ENCODE peak calls at places on chromosomes 1 and 21, in four cellular contexts. I, C, G and H are unnamed samples.

GRCh38 chr1:214028569-214028968 is 40.8 kb downstream of the PROX1 start:
- DNase-seq in I (no peak), C (no peak), G (no peak), H (no peak)

GRCh38 chr1:17611991-17612390 is 72.5 kb downstream of the ARHGEF10L start:
- DNase-seq in I (no peak), C (no peak), G (no peak), H (no peak)

GRCh38 chr1:46804926-46805325 is 6.1 kb downstream of the CYP4B1 start:
- DNase-seq in I (no peak), C (no peak), G (no peak), H (no peak)

GRCh38 chr1:218304281-218305039 is 19.4 kb downstream of the RRP15 start:
- DNase-seq in I (no peak), C (peak), G (no peak), H (no peak)

GRCh38 chr1:77146270-77146669 is 73.0 kb downstream of the PIGK start:
- DNase-seq in I (no peak), C (no peak), G (no peak), H (no peak)

GRCh38 chr1:235404190-235404589 is 37.0 kb downstream of the TBCE start:
- DNase-seq in I (no peak), C (no peak), G (no peak), H (no peak)

GRCh38 chr1:78553859-78554258 is 63.1 kb downstream of the PTGFR start:
- DNase-seq in I (no peak), C (no peak), G (no peak), H (no peak)

GRCh38 chr21:32459972-32460371 is 47.5 kb downstream of the EVA1C start:
- DNase-seq in I (no peak), C (no peak), G (no peak), H (no peak)

GRCh38 chr1:235888119-235888643 is 21.5 kb upstream of the LYST start:
- DNase-seq in I (no peak), C (no peak), G (no peak), H (no peak)

GRCh38 chr1:207811920-207812720 is 60.3 kb downstream of the CD46 start:
- DNase-seq in I (no peak), C (no peak), G (no peak), H (no peak)

GRCh38 chr1:36843906-36844610 is 190.3 kb downstream of the GRIK3 start:
- DNase-seq in I (no peak), C (no peak), G (no peak), H (no peak)

GRCh38 chr1:96416690-96417444 is 304.7 kb upstream of the PTBP2 start:
- DNase-seq in I (no peak), C (no peak), G (no peak), H (no peak)

GRCh38 chr1:156407344-156407743 is 38.3 kb downstream of the RHBG start:
- DNase-seq in I (no peak), C (no peak), G (no peak), H (no peak)

GRCh38 chr1:110538921-110539320 is 19.9 kb upstream of the KCNA10 start:
- DNase-seq in I (no peak), C (peak), G (no peak), H (no peak)

GRCh38 chr1:57133686-57134085 is 167.9 kb upstream of the C8B start:
- DNase-seq in I (no peak), C (peak), G (no peak), H (no peak)

GRCh38 chr1:113041569-113042335 is 31.2 kb upstream of the LRIG2 start:
- DNase-seq in I (no peak), C (no peak), G (no peak), H (no peak)

GRCh38 chr1:16294219-16295212 is 57.5 kb upstream of the CPLANE2 start:
- DNase-seq in I (no peak), C (no peak), G (no peak), H (no peak)

GRCh38 chr1:10604966-10605365 is 130.2 kb downstream of the PEX14 start:
- DNase-seq in I (no peak), C (no peak), G (no peak), H (no peak)

GRCh38 chr1:30134466-30135217 is 588.7 kb downstream of the MATN1 start:
- DNase-seq in I (no peak), C (no peak), G (no peak), H (no peak)

GRCh38 chr1:33698316-33699035 is 165.4 kb upstream of the HMGB4 start:
- DNase-seq in I (no peak), C (no peak), G (no peak), H (no peak)

GRCh38 chr1:966603-967295 is 467 bp downstream of the PLEKHN1 start:
- DNase-seq in I (peak), C (no peak), G (no peak), H (no peak)

GRCh38 chr21:42247716-42248115 is 28.8 kb downstream of the ABCG1 start:
- DNase-seq in I (no peak), C (no peak), G (no peak), H (no peak)

DNA sequence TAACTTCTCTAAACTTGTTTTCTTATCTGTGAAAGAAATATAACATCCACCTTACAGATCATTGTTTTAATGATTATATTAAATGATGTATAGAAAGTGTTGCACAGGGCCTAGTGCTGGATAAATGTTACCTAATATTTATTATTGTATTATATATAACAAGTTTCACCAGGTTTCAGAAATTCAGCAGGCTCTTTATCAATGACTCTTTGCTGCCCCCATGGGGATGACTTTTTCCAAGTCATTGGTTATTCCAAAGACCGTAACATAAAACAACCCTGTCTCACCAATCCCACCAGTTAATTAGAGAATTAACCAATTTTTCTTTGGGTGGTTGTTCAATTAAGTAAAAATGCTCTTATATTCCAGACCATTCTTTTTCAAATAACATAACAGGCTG is 7.3 kb upstream of the DEDD start:
- DNase-seq in I (no peak), C (peak), G (no peak), H (no peak)
- TF ChIP-seq CTCF in I (no peak), C (peak), G (peak), H (peak)

GRCh38 chr1:35644204-35644603 is 2.9 kb upstream of the PSMB2 start:
- DNase-seq in I (no peak), C (no peak), G (no peak), H (no peak)

GRCh38 chr1:35640380-35641232 is 720 bp downstream of the PSMB2 start:
- DNase-seq in I (no peak), C (no peak), G (no peak), H (no peak)

GRCh38 chr1:35637401-35637809 is 3.9 kb downstream of the PSMB2 start:
- DNase-seq in I (no peak), C (peak), G (no peak), H (no peak)

GRCh38 chr1:35642472-35642955 is 1.2 kb upstream of the PSMB2 start:
- DNase-seq in I (no peak), C (no peak), G (no peak), H (no peak)

DNA sequence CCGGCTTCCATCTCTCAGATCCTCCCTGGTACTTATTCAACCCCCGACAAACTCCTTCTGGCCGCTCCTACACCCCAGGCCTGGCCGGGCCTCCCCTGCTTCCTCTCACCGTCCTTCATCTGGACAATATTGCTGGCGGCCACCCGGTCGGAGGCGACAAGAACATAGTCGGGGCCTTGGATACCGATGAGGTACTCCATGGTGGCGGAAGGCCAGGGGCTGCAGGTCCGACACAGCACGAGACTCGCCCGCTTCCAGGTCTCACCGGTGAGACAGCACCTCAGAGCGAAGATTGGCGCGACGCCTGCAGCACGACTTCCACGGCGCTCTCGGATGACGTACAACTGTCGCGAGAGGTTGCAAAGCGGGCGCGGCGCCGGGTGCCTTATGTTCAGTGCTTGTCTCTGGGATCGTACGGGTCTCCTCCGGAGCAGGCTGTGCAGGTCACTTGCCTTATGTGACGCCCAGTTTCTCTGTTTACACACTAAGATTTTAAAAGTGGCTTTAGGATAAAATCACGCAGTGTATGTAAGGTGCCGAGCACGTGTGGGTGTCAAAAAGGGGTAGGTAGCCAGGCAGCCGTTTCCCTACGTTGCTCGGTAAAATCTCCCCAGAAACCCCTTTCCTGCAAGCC is at the start of gene PSMB2:
- DNase-seq in I (peak), C (peak), G (peak), H (peak)
- TF ChIP-seq CTCF in I (no peak), C (no peak), G (no peak), H (no peak)

GRCh38 chr1:247295746-247296145 is 35.9 kb downstream of the ZNF496 start:
- DNase-seq in I (no peak), C (no peak), G (no peak), H (no peak)
- TF ChIP-seq CTCF in I (no peak), C (no peak), G (no peak), H (no peak)

GRCh38 chr1:52348704-52349301 is 17.2 kb downstream of the CC2D1B start:
- DNase-seq in I (no peak), C (peak), G (no peak), H (no peak)
- TF ChIP-seq CTCF in I (no peak), C (peak), G (peak), H (no peak)

DNA sequence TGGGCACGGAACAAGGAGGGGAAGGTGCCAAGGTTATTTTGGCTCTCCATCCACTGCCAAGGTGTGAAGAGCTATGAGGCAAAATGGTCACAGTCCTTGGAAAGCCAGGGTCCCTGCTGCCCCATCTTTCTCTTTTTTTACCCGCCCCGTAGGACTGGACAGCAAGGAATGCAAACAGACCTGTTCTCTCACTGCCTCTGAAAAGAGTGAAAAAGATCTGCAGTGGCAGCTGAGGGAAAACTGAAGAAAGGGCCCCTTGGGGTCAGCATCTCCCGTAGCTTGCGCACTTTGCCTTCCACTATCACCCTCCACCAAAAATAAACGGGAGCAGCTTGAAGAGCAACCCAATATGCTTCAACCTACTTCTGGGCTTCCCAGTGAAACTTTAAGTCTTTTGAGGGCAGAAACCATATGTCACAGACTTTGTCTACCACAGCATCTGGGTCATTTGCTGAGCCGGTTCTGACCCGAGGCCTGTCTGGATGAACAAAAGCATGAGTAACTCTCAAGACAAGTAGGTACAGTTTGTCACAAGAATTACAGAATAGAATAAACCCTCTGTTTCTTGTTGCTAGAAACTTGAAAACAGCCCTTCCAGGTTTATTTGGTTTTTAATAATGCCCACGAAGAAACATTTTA is 9.4 kb upstream of the KIF14 start:
- DNase-seq in I (no peak), C (no peak), G (no peak), H (no peak)
- TF ChIP-seq CTCF in I (no peak), C (no peak), G (no peak), H (no peak)

DNA sequence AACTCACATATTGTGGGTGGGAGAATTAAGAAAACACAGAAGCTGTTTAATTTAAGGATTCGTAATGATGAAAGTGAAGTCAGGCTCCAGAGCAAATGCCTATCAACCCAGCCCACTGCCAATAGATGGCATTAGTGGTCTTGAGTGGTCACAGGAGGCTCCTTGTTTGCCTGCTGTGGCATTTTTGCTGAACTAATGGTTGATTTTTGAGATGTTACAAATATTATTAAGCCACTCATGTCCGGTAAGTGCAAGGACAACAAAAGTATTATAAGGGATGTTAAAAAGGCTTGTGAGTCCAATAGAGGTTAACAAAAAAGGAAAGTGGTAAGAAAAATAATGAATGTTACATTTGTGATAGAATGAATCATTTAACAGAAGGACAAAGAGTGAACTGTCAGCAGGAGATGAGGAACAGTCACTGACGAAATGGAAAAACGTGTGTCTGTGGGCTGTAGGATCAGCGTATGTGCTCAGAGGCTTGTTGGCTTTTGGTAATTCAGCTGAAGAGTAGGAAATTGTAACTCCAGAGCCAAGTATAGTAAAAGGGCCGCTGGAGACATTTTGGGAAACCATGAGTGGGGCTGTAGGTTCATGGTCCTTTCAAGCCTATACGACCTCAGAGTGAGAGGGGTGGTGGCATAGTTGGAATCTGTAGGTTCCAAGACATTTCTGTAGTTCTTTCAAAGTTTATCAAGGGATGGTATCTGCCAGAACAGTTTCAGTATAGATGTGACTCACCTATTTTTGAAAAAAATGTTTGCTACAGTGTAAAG is 11.2 kb downstream of the SFT2D2 start:
- DNase-seq in I (no peak), C (no peak), G (no peak), H (no peak)
- TF ChIP-seq CTCF in I (no peak), C (no peak), G (no peak), H (no peak)

DNA sequence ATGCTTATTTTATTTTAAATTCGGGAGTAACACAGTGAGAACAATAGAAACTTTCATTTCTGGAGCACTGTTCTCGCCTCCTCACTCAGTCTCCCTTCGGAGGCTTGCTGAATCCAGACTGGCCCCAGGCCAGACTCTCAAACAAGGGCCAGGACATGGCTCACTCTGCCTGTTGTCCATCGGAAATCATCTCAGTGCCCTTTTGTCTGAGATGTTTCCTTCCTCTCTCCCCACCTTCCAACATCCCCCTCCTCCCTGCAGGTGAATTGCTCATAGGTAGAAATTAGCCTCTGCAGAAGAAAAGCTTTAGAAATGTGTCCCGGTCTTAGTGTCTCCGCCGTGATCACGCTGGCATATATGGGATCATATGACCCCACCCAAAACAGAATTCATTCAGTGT is 55.2 kb downstream of the ERG start:
- DNase-seq in I (no peak), C (no peak), G (no peak), H (no peak)
- TF ChIP-seq CTCF in I (no peak), C (no peak), G (no peak), H (no peak)

GRCh38 chr1:178241837-178242236 is 147.9 kb downstream of the RASAL2 start:
- DNase-seq in I (no peak), C (no peak), G (no peak), H (no peak)
- TF ChIP-seq CTCF in I (no peak), C (no peak), G (no peak), H (peak)